ENCODE peak calls at places on chromosome 21, in five cellular contexts. R, T, A, C and H are unnamed samples.

GRCh38 chr21:33070921-33071877 is 1.3 kb downstream of the OLIG1 start:
- DNase-seq in T (peak; percentile 78), C (no peak), R (no peak), A (no peak), H (no peak)

GRCh38 chr21:41045534-41046268 is 122.3 kb upstream of the BACE2 start:
- DNase-seq in C (no peak), R (no peak), A (no peak), T (peak; percentile 85), H (peak; percentile 12)

GRCh38 chr21:44758141-44758561 is 43.5 kb downstream of the UBE2G2 start:
- DNase-seq in A (no peak), C (no peak), R (peak; percentile 3), T (no peak), H (no peak)

GRCh38 chr21:31560479-31560878 is 99.0 kb upstream of the SOD1 start:
- DNase-seq in R (no peak), T (no peak), C (no peak), A (no peak), H (no peak)

GRCh38 chr21:31012133-31013089 is 25.9 kb downstream of the KRTAP19-8 start:
- DNase-seq in R (no peak), C (no peak), A (no peak), T (no peak), H (no peak)

GRCh38 chr21:42309753-42310213 is 5.4 kb downstream of the TFF3 start:
- DNase-seq in T (peak; percentile 95), A (peak; percentile 78), R (no peak), C (peak; percentile 50), H (peak; percentile 48)

GRCh38 chr21:36929622-36930021 is 36.8 kb downstream of the HLCS start:
- DNase-seq in R (no peak), T (no peak), C (no peak), A (no peak), H (peak; percentile 50)

GRCh38 chr21:31873696-31874599 is 1.1 kb downstream of the HUNK start:
- DNase-seq in C (peak; percentile 60), T (peak; percentile 90), R (no peak), A (peak; percentile 27), H (no peak)

GRCh38 chr21:34344058-34344425 is 19.8 kb upstream of the KCNE2 start:
- DNase-seq in T (no peak), C (no peak), A (no peak), R (no peak), H (no peak)

GRCh38 chr21:41283211-41283818 is 33.3 kb upstream of the FAM3B start:
- DNase-seq in A (peak; percentile 64), R (no peak), T (peak; percentile 63), C (no peak), H (peak; percentile 89)

GRCh38 chr21:42424848-42425602 is 21.3 kb downstream of the UBASH3A start:
- DNase-seq in T (no peak), R (no peak), C (no peak), A (no peak), H (no peak)

GRCh38 chr21:44598031-44598430 is 2.4 kb upstream of the KRTAP10-7 start:
- DNase-seq in C (no peak), A (no peak), T (peak; percentile 56), R (no peak), H (peak; percentile 11)

GRCh38 chr21:44630440-44630839 is 3.5 kb downstream of the KRTAP10-9 start:
- DNase-seq in A (no peak), C (no peak), R (no peak), T (peak; percentile 9), H (no peak)

GRCh38 chr21:32735524-32735923 is 7.7 kb upstream of the SYNJ1 start:
- DNase-seq in R (no peak), C (no peak), T (no peak), A (no peak), H (no peak)

GRCh38 chr21:39121600-39122355 is 61.5 kb downstream of the PSMG1 start:
- DNase-seq in T (no peak), A (no peak), R (no peak), C (no peak), H (no peak)

GRCh38 chr21:39118604-39119215 is 64.5 kb downstream of the PSMG1 start:
- DNase-seq in C (no peak), T (peak; percentile 18), R (no peak), A (no peak), H (no peak)

GRCh38 chr21:39119696-39120290 is 63.5 kb downstream of the PSMG1 start:
- DNase-seq in R (no peak), T (peak; percentile 24), C (no peak), A (no peak), H (no peak)

GRCh38 chr21:39123375-39123774 is 59.9 kb downstream of the PSMG1 start:
- DNase-seq in A (no peak), C (no peak), T (no peak), R (no peak), H (no peak)

GRCh38 chr21:39120876-39121599 is 62.2 kb downstream of the PSMG1 start:
- DNase-seq in R (no peak), C (no peak), T (peak; percentile 60), A (no peak), H (peak; percentile 4)
- TF ChIP-seq CTCF in R (no peak), C (no peak), T (peak; percentile 65), A (no peak), H (no peak)

GRCh38 chr21:26119906-26120305 is 50.7 kb downstream of the APP start:
- DNase-seq in C (no peak), T (no peak), R (no peak), A (no peak), H (no peak)

GRCh38 chr21:26117324-26117971 is 53.1 kb downstream of the APP start:
- DNase-seq in C (no peak), R (no peak), A (no peak), T (no peak), H (no peak)

GRCh38 chr21:26117972-26118367 is 52.6 kb downstream of the APP start:
- DNase-seq in C (no peak), A (no peak), R (no peak), T (no peak), H (no peak)

GRCh38 chr21:26120833-26121232 is 49.7 kb downstream of the APP start:
- DNase-seq in A (no peak), C (no peak), R (no peak), T (peak; percentile 80), H (peak; percentile 92)

DNA sequence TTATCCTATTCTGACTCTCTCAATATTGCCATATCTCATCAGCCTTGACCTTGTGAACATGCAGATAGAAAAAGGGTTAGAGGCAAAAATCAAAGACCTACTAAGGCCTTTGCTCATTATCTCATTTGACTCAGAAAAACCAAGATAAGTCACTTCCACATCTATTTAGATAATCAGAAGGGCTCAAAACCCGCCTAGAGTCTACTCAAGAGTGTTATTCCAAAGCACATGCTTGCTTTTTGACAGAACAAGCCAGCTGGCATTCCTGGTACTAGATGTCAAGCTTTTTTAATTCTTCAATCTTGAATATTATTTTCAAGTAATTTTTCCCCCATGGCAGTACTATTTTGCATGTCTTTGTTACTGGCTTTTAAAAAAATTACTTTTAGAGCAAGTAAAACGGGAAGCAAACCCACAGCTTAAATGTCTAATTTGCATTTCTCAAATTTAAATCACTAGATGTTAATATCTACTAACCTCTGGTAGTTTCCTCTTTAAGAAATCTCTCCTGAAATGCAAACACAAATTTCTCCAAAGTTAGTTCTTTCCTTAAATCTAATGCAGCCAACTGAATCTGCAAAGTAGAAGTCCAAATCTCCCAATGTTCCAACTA is 51.5 kb downstream of the APP start:
- DNase-seq in C (no peak), T (no peak), A (no peak), R (no peak), H (no peak)
- TF ChIP-seq CTCF in C (no peak), T (no peak), A (no peak), R (no peak), H (no peak)

DNA sequence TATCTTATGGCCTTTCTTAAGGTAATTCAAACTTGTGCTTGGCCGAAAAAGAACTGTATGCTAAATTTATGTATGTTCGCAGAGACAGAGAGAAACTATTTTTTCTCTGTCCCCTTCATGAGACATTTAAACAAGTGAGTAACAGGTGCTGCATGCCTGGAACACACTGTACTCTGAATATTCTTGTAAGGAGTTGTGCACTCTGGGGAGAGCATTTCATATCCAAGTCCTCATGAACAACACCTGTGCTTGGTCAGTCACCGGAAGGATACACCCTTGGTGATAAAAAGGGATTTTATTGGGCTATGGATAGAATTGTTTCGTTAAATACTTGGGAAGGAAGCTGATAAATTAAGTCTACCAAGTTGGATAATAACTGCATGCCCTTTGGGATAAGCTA is 220.8 kb upstream of the NRIP1 start:
- DNase-seq in A (no peak), R (no peak), C (no peak), T (no peak), H (no peak)
- TF ChIP-seq CTCF in A (no peak), R (no peak), C (no peak), T (no peak), H (no peak)

GRCh38 chr21:28794341-28794970 is 198.2 kb downstream of the LTN1 start:
- DNase-seq in R (no peak), A (no peak), T (no peak), C (no peak), H (no peak)

GRCh38 chr21:28790335-28790734 is 202.3 kb downstream of the LTN1 start:
- DNase-seq in C (no peak), T (no peak), R (no peak), A (no peak), H (no peak)

GRCh38 chr21:28791595-28792282 is 200.9 kb downstream of the LTN1 start:
- DNase-seq in T (no peak), C (no peak), R (no peak), A (no peak), H (no peak)

GRCh38 chr21:28795251-28795650 is 197.4 kb downstream of the LTN1 start:
- DNase-seq in A (no peak), C (no peak), T (no peak), R (no peak), H (no peak)

GRCh38 chr21:28793043-28793442 is 199.6 kb downstream of the LTN1 start:
- DNase-seq in T (no peak), C (no peak), R (no peak), A (no peak), H (peak; percentile 31)
- TF ChIP-seq CTCF in T (peak; percentile 73), C (peak; percentile 69), R (peak; percentile 52), A (no peak), H (peak; percentile 20)